ENCODE peak calls at places on chromosome 9, in eight cellular contexts. One of them, this sample, is unnamed.

GRCh38 chr9:82546131-82546530 is 516.8 kb downstream of the RASEF start:
- DNase-seq in putamen: no peak
- DNase-seq in WTC11: no peak
- DNase-seq in H4: no peak
- DNase-seq in Ammon's horn: no peak
- DNase-seq in NCI-H460: no peak
- DNase-seq in C1 segment of cervical spinal cord: no peak
- DNase-seq in NB4: no peak
- DNase-seq in this sample: no peak

GRCh38 chr9:137621131-137621757 is 2.4 kb downstream of the EHMT1 start:
- DNase-seq in NB4: no peak
- DNase-seq in WTC11: no peak
- DNase-seq in Ammon's horn: no peak
- DNase-seq in H4: no peak
- DNase-seq in C1 segment of cervical spinal cord: no peak
- DNase-seq in putamen: no peak
- DNase-seq in NCI-H460: no peak
- DNase-seq in this sample: no peak

GRCh38 chr9:96383165-96383939 is at the start of gene SLC35D2:
- DNase-seq in NB4: no peak
- DNase-seq in Ammon's horn: peak
- DNase-seq in putamen: peak
- DNase-seq in WTC11: peak
- DNase-seq in NCI-H460: peak
- DNase-seq in H4: no peak
- DNase-seq in C1 segment of cervical spinal cord: peak
- DNase-seq in this sample: peak

GRCh38 chr9:120759755-120760400 is 33.3 kb downstream of the FBXW2 start:
- DNase-seq in WTC11: no peak
- DNase-seq in H4: no peak
- DNase-seq in NCI-H460: no peak
- DNase-seq in Ammon's horn: no peak
- DNase-seq in C1 segment of cervical spinal cord: no peak
- DNase-seq in putamen: no peak
- DNase-seq in NB4: no peak
- DNase-seq in this sample: no peak

GRCh38 chr9:6000955-6001354 is 14.5 kb downstream of the RANBP6 start:
- DNase-seq in WTC11: no peak
- DNase-seq in C1 segment of cervical spinal cord: no peak
- DNase-seq in putamen: no peak
- DNase-seq in Ammon's horn: no peak
- DNase-seq in NB4: no peak
- DNase-seq in H4: no peak
- DNase-seq in NCI-H460: no peak
- DNase-seq in this sample: no peak

GRCh38 chr9:135329571-135330306 is 149.8 kb upstream of the PPP1R26 start:
- DNase-seq in NCI-H460: no peak
- DNase-seq in Ammon's horn: no peak
- DNase-seq in NB4: no peak
- DNase-seq in putamen: no peak
- DNase-seq in H4: no peak
- DNase-seq in WTC11: peak
- DNase-seq in C1 segment of cervical spinal cord: no peak
- DNase-seq in this sample: no peak

GRCh38 chr9:136671646-136672430 is 9.1 kb downstream of the EGFL7 start:
- DNase-seq in Ammon's horn: no peak
- DNase-seq in NB4: peak
- DNase-seq in H4: no peak
- DNase-seq in putamen: no peak
- DNase-seq in NCI-H460: peak
- DNase-seq in C1 segment of cervical spinal cord: no peak
- DNase-seq in WTC11: peak
- DNase-seq in this sample: no peak

GRCh38 chr9:87276327-87276841 is 221.3 kb upstream of the DAPK1 start:
- DNase-seq in WTC11: no peak
- DNase-seq in H4: peak
- DNase-seq in NB4: no peak
- DNase-seq in C1 segment of cervical spinal cord: no peak
- DNase-seq in NCI-H460: no peak
- DNase-seq in Ammon's horn: no peak
- DNase-seq in putamen: no peak
- DNase-seq in this sample: peak

GRCh38 chr9:3980212-3980611 is 319.7 kb downstream of the GLIS3 start:
- DNase-seq in C1 segment of cervical spinal cord: no peak
- DNase-seq in putamen: no peak
- DNase-seq in NCI-H460: no peak
- DNase-seq in NB4: no peak
- DNase-seq in Ammon's horn: no peak
- DNase-seq in WTC11: no peak
- DNase-seq in H4: no peak
- DNase-seq in this sample: no peak

GRCh38 chr9:123058834-123059233 is 25.4 kb downstream of the GPR21 start:
- DNase-seq in WTC11: no peak
- DNase-seq in NB4: no peak
- DNase-seq in NCI-H460: no peak
- DNase-seq in Ammon's horn: peak
- DNase-seq in H4: no peak
- DNase-seq in C1 segment of cervical spinal cord: no peak
- DNase-seq in putamen: no peak
- DNase-seq in this sample: no peak

GRCh38 chr9:77764894-77765780 is 117.0 kb upstream of the GNA14 start:
- DNase-seq in C1 segment of cervical spinal cord: no peak
- DNase-seq in NB4: peak
- DNase-seq in Ammon's horn: no peak
- DNase-seq in NCI-H460: peak
- DNase-seq in WTC11: no peak
- DNase-seq in H4: peak
- DNase-seq in putamen: no peak
- DNase-seq in this sample: peak

GRCh38 chr9:19102181-19102630 is 498 bp downstream of the HAUS6 start:
- DNase-seq in H4: no peak
- DNase-seq in NCI-H460: no peak
- DNase-seq in WTC11: no peak
- DNase-seq in NB4: peak
- DNase-seq in C1 segment of cervical spinal cord: no peak
- DNase-seq in Ammon's horn: no peak
- DNase-seq in putamen: no peak
- DNase-seq in this sample: peak

GRCh38 chr9:122085260-122085659 is 7.8 kb downstream of the TTLL11 start:
- DNase-seq in putamen: no peak
- DNase-seq in NCI-H460: no peak
- DNase-seq in Ammon's horn: no peak
- DNase-seq in NB4: no peak
- DNase-seq in WTC11: no peak
- DNase-seq in H4: no peak
- DNase-seq in C1 segment of cervical spinal cord: no peak
- DNase-seq in this sample: no peak

GRCh38 chr9:86676426-86676825 is 270.9 kb downstream of the GAS1 start:
- DNase-seq in NCI-H460: no peak
- DNase-seq in C1 segment of cervical spinal cord: no peak
- DNase-seq in WTC11: no peak
- DNase-seq in putamen: no peak
- DNase-seq in H4: no peak
- DNase-seq in Ammon's horn: no peak
- DNase-seq in NB4: no peak
- DNase-seq in this sample: no peak

GRCh38 chr9:137480686-137481683 is 21.9 kb upstream of the NSMF start:
- DNase-seq in NB4: no peak
- DNase-seq in Ammon's horn: no peak
- DNase-seq in WTC11: no peak
- DNase-seq in C1 segment of cervical spinal cord: no peak
- DNase-seq in putamen: no peak
- DNase-seq in H4: no peak
- DNase-seq in NCI-H460: no peak
- DNase-seq in this sample: no peak

GRCh38 chr9:85157763-85158162 is 488.2 kb downstream of the NTRK2 start:
- DNase-seq in WTC11: no peak
- DNase-seq in Ammon's horn: no peak
- DNase-seq in NB4: no peak
- DNase-seq in H4: no peak
- DNase-seq in NCI-H460: no peak
- DNase-seq in C1 segment of cervical spinal cord: no peak
- DNase-seq in putamen: no peak
- DNase-seq in this sample: no peak

GRCh38 chr9:3517377-3518048 is 8.3 kb downstream of the RFX3 start:
- DNase-seq in putamen: no peak
- DNase-seq in C1 segment of cervical spinal cord: no peak
- DNase-seq in WTC11: no peak
- DNase-seq in H4: no peak
- DNase-seq in NB4: no peak
- DNase-seq in Ammon's horn: no peak
- DNase-seq in NCI-H460: no peak
- DNase-seq in this sample: no peak

GRCh38 chr9:84701801-84702200 is 32.3 kb downstream of the NTRK2 start:
- DNase-seq in NB4: no peak
- DNase-seq in NCI-H460: no peak
- DNase-seq in WTC11: no peak
- DNase-seq in Ammon's horn: no peak
- DNase-seq in putamen: no peak
- DNase-seq in C1 segment of cervical spinal cord: no peak
- DNase-seq in H4: no peak
- DNase-seq in this sample: no peak

GRCh38 chr9:13266172-13266571 is 13.3 kb downstream of the MPDZ start:
- DNase-seq in C1 segment of cervical spinal cord: no peak
- DNase-seq in WTC11: no peak
- DNase-seq in NCI-H460: no peak
- DNase-seq in Ammon's horn: peak
- DNase-seq in putamen: no peak
- DNase-seq in NB4: no peak
- DNase-seq in H4: peak
- DNase-seq in this sample: no peak

GRCh38 chr9:68546596-68547390 is 6.1 kb upstream of the TMEM252 start:
- DNase-seq in NB4: peak
- DNase-seq in H4: no peak
- DNase-seq in C1 segment of cervical spinal cord: peak
- DNase-seq in Ammon's horn: peak
- DNase-seq in NCI-H460: no peak
- DNase-seq in putamen: peak
- DNase-seq in WTC11: no peak
- DNase-seq in this sample: no peak

GRCh38 chr9:110049699-110050450 is 158.1 kb downstream of the C9orf152 start:
- DNase-seq in NCI-H460: no peak
- DNase-seq in WTC11: peak
- DNase-seq in putamen: no peak
- DNase-seq in C1 segment of cervical spinal cord: no peak
- DNase-seq in Ammon's horn: no peak
- DNase-seq in NB4: peak
- DNase-seq in H4: no peak
- DNase-seq in this sample: peak

GRCh38 chr9:99954841-99955240 is 48.4 kb downstream of the STX17 start:
- DNase-seq in C1 segment of cervical spinal cord: no peak
- DNase-seq in putamen: no peak
- DNase-seq in WTC11: no peak
- DNase-seq in NCI-H460: no peak
- DNase-seq in H4: no peak
- DNase-seq in NB4: no peak
- DNase-seq in Ammon's horn: no peak
- DNase-seq in this sample: no peak

GRCh38 chr9:133683494-133684460 is 47.6 kb downstream of the DBH start:
- DNase-seq in WTC11: no peak
- DNase-seq in H4: no peak
- DNase-seq in NCI-H460: no peak
- DNase-seq in Ammon's horn: no peak
- DNase-seq in NB4: no peak
- DNase-seq in C1 segment of cervical spinal cord: no peak
- DNase-seq in putamen: no peak
- DNase-seq in this sample: no peak

GRCh38 chr9:70303268-70303667 is 44.5 kb downstream of the SMC5 start:
- DNase-seq in Ammon's horn: no peak
- DNase-seq in NCI-H460: no peak
- DNase-seq in C1 segment of cervical spinal cord: no peak
- DNase-seq in WTC11: no peak
- DNase-seq in H4: no peak
- DNase-seq in NB4: no peak
- DNase-seq in putamen: no peak
- DNase-seq in this sample: no peak

GRCh38 chr9:128096614-128097013 is 28.6 kb downstream of the SLC25A25 start:
- DNase-seq in H4: no peak
- DNase-seq in putamen: no peak
- DNase-seq in C1 segment of cervical spinal cord: no peak
- DNase-seq in Ammon's horn: no peak
- DNase-seq in NB4: no peak
- DNase-seq in WTC11: no peak
- DNase-seq in NCI-H460: no peak
- DNase-seq in this sample: no peak

GRCh38 chr9:137492464-137493162 is 33.5 kb upstream of the NSMF start:
- DNase-seq in WTC11: peak
- DNase-seq in putamen: no peak
- DNase-seq in NB4: peak
- DNase-seq in Ammon's horn: no peak
- DNase-seq in NCI-H460: no peak
- DNase-seq in C1 segment of cervical spinal cord: no peak
- DNase-seq in H4: no peak
- DNase-seq in this sample: no peak

GRCh38 chr9:19552693-19553092 is 143.9 kb downstream of the ACER2 start:
- DNase-seq in H4: no peak
- DNase-seq in putamen: no peak
- DNase-seq in Ammon's horn: peak
- DNase-seq in C1 segment of cervical spinal cord: peak
- DNase-seq in NB4: no peak
- DNase-seq in NCI-H460: no peak
- DNase-seq in WTC11: no peak
- DNase-seq in this sample: no peak

GRCh38 chr9:135865531-135865930 is 41.8 kb downstream of the CAMSAP1 start:
- DNase-seq in Ammon's horn: no peak
- DNase-seq in WTC11: no peak
- DNase-seq in C1 segment of cervical spinal cord: no peak
- DNase-seq in NCI-H460: no peak
- DNase-seq in H4: no peak
- DNase-seq in NB4: no peak
- DNase-seq in putamen: no peak
- DNase-seq in this sample: no peak

GRCh38 chr9:105500108-105500766 is 52.4 kb downstream of the FSD1L start:
- DNase-seq in WTC11: no peak
- DNase-seq in NCI-H460: no peak
- DNase-seq in NB4: peak
- DNase-seq in H4: no peak
- DNase-seq in Ammon's horn: no peak
- DNase-seq in putamen: no peak
- DNase-seq in C1 segment of cervical spinal cord: no peak
- DNase-seq in this sample: peak

GRCh38 chr9:122213589-122214413 is 15.0 kb downstream of the LHX6 start:
- DNase-seq in WTC11: peak
- DNase-seq in H4: peak
- DNase-seq in NCI-H460: peak
- DNase-seq in C1 segment of cervical spinal cord: no peak
- DNase-seq in NB4: peak
- DNase-seq in Ammon's horn: no peak
- DNase-seq in putamen: no peak
- DNase-seq in this sample: no peak

This sample was measured in RCC 7860.